ENCODE peak calls at places on chromosomes 4 and X, in four cellular contexts. One of them, this sample, is unnamed.

GRCh38 chr4:21134994-21135393 is 434.7 kb downstream of the PACRGL start:
- DNase-seq in HT1080: peak
- DNase-seq in AG04450: no peak
- DNase-seq in sigmoid colon: no peak
- DNase-seq in this sample: no peak

GRCh38 chrX:50407976-50408375 is 62.6 kb downstream of the DGKK start:
- DNase-seq in AG04450: no peak
- DNase-seq in HT1080: no peak
- DNase-seq in sigmoid colon: no peak
- DNase-seq in this sample: no peak

GRCh38 chr4:7719354-7720174 is 220.1 kb downstream of the AFAP1 start:
- DNase-seq in HT1080: no peak
- DNase-seq in sigmoid colon: no peak
- DNase-seq in AG04450: no peak
- DNase-seq in this sample: no peak

GRCh38 chr4:176259330-176260090 is 9.5 kb downstream of the ASB5 start:
- DNase-seq in AG04450: no peak
- DNase-seq in HT1080: peak
- DNase-seq in sigmoid colon: no peak
- DNase-seq in this sample: peak

GRCh38 chrX:135477576-135477975 is 42.9 kb upstream of the INTS6L start:
- DNase-seq in HT1080: peak
- DNase-seq in AG04450: no peak
- DNase-seq in sigmoid colon: peak
- DNase-seq in this sample: peak

GRCh38 chr4:164550989-164551712 is 202.8 kb upstream of the SMIM31 start:
- DNase-seq in AG04450: no peak
- DNase-seq in HT1080: no peak
- DNase-seq in sigmoid colon: no peak
- DNase-seq in this sample: no peak

GRCh38 chr4:142379277-142380051 is 466.6 kb downstream of the INPP4B start:
- DNase-seq in sigmoid colon: no peak
- DNase-seq in HT1080: peak
- DNase-seq in AG04450: peak
- DNase-seq in this sample: peak

GRCh38 chr4:41814565-41814964 is 66.0 kb upstream of the PHOX2B start:
- DNase-seq in AG04450: peak
- DNase-seq in HT1080: peak
- DNase-seq in sigmoid colon: no peak
- DNase-seq in this sample: no peak

GRCh38 chr4:70816894-70817293 is 22.8 kb downstream of the GRSF1 start:
- DNase-seq in AG04450: no peak
- DNase-seq in HT1080: no peak
- DNase-seq in sigmoid colon: no peak
- DNase-seq in this sample: no peak

GRCh38 chrX:46865281-46865680 is 28.4 kb downstream of the RP2 start:
- DNase-seq in AG04450: peak
- DNase-seq in sigmoid colon: no peak
- DNase-seq in HT1080: peak
- DNase-seq in this sample: no peak

GRCh38 chr4:77306496-77306895 is 149.5 kb downstream of the CCNG2 start:
- DNase-seq in sigmoid colon: no peak
- DNase-seq in HT1080: no peak
- DNase-seq in AG04450: no peak
- DNase-seq in this sample: no peak

GRCh38 chrX:130330146-130330545 is 9.6 kb upstream of the SLC25A14 start:
- DNase-seq in HT1080: no peak
- DNase-seq in sigmoid colon: no peak
- DNase-seq in AG04450: no peak
- DNase-seq in this sample: no peak

This sample was measured in AG09319.